ENCODE peak calls at places on chromosome 7, in seven cellular contexts. One of them, this sample, is unnamed.

GRCh38 chr7:107464666-107465065 is 5.2 kb upstream of the GPR22 start:
- DNase-seq in tibial artery: no peak
- DNase-seq in body of pancreas: no peak
- DNase-seq in chondrocyte: no peak
- DNase-seq in NCI-H2029: no peak
- DNase-seq in stimulated activated CD4-positive, alpha-beta T cell treated with anti-CD3 and anti-CD28 coated beads, TNF-alpha, amount 100 ng/mL, for 24 hours: no peak
- DNase-seq in HT-29: no peak
- DNase-seq in this sample: no peak

GRCh38 chr7:77570330-77571011 is 33.4 kb downstream of the PTPN12 start:
- DNase-seq in tibial artery: no peak
- DNase-seq in body of pancreas: no peak
- DNase-seq in chondrocyte: no peak
- DNase-seq in NCI-H2029: no peak
- DNase-seq in stimulated activated CD4-positive, alpha-beta T cell treated with anti-CD3 and anti-CD28 coated beads, TNF-alpha, amount 100 ng/mL, for 24 hours: no peak
- DNase-seq in HT-29: no peak
- DNase-seq in this sample: peak; percentile 88

GRCh38 chr7:141348728-141349127 is 202.5 kb upstream of the AGK start:
- DNase-seq in tibial artery: no peak
- DNase-seq in body of pancreas: no peak
- DNase-seq in chondrocyte: no peak
- DNase-seq in NCI-H2029: no peak
- DNase-seq in stimulated activated CD4-positive, alpha-beta T cell treated with anti-CD3 and anti-CD28 coated beads, TNF-alpha, amount 100 ng/mL, for 24 hours: no peak
- DNase-seq in HT-29: no peak
- DNase-seq in this sample: no peak

GRCh38 chr7:36607206-36607515 is 117.1 kb downstream of the AOAH start:
- DNase-seq in tibial artery: no peak
- DNase-seq in body of pancreas: no peak
- DNase-seq in chondrocyte: no peak
- DNase-seq in NCI-H2029: no peak
- DNase-seq in stimulated activated CD4-positive, alpha-beta T cell treated with anti-CD3 and anti-CD28 coated beads, TNF-alpha, amount 100 ng/mL, for 24 hours: no peak
- DNase-seq in HT-29: no peak
- DNase-seq in this sample: no peak

GRCh38 chr7:43454936-43455518 is 127.9 kb upstream of the STK17A start:
- DNase-seq in tibial artery: no peak
- DNase-seq in body of pancreas: no peak
- DNase-seq in chondrocyte: no peak
- DNase-seq in NCI-H2029: no peak
- DNase-seq in stimulated activated CD4-positive, alpha-beta T cell treated with anti-CD3 and anti-CD28 coated beads, TNF-alpha, amount 100 ng/mL, for 24 hours: no peak
- DNase-seq in HT-29: peak; percentile 49
- DNase-seq in this sample: peak; percentile 47

GRCh38 chr7:81190997-81191747 is 272.3 kb upstream of the SEMA3C start:
- DNase-seq in tibial artery: no peak
- DNase-seq in body of pancreas: peak; percentile 8
- DNase-seq in chondrocyte: no peak
- DNase-seq in NCI-H2029: no peak
- DNase-seq in stimulated activated CD4-positive, alpha-beta T cell treated with anti-CD3 and anti-CD28 coated beads, TNF-alpha, amount 100 ng/mL, for 24 hours: no peak
- DNase-seq in HT-29: peak; percentile 40
- DNase-seq in this sample: peak; percentile 63

GRCh38 chr7:132548489-132549078 is 27.7 kb downstream of the PLXNA4 start:
- DNase-seq in tibial artery: no peak
- DNase-seq in body of pancreas: no peak
- DNase-seq in chondrocyte: no peak
- DNase-seq in NCI-H2029: no peak
- DNase-seq in stimulated activated CD4-positive, alpha-beta T cell treated with anti-CD3 and anti-CD28 coated beads, TNF-alpha, amount 100 ng/mL, for 24 hours: no peak
- DNase-seq in HT-29: no peak
- DNase-seq in this sample: peak; percentile 78

GRCh38 chr7:50795253-50795652 is 12.6 kb upstream of the GRB10 start:
- DNase-seq in tibial artery: no peak
- DNase-seq in body of pancreas: no peak
- DNase-seq in chondrocyte: no peak
- DNase-seq in NCI-H2029: no peak
- DNase-seq in stimulated activated CD4-positive, alpha-beta T cell treated with anti-CD3 and anti-CD28 coated beads, TNF-alpha, amount 100 ng/mL, for 24 hours: no peak
- DNase-seq in HT-29: no peak
- DNase-seq in this sample: no peak

GRCh38 chr7:42247301-42247700 is 10.3 kb upstream of the GLI3 start:
- DNase-seq in tibial artery: no peak
- DNase-seq in body of pancreas: no peak
- DNase-seq in chondrocyte: no peak
- DNase-seq in NCI-H2029: no peak
- DNase-seq in stimulated activated CD4-positive, alpha-beta T cell treated with anti-CD3 and anti-CD28 coated beads, TNF-alpha, amount 100 ng/mL, for 24 hours: no peak
- DNase-seq in HT-29: no peak
- DNase-seq in this sample: peak; percentile 85

GRCh38 chr7:23710000-23710399 is at the start of gene STK31:
- DNase-seq in tibial artery: no peak
- DNase-seq in body of pancreas: peak; percentile 6
- DNase-seq in chondrocyte: no peak
- DNase-seq in NCI-H2029: no peak
- DNase-seq in stimulated activated CD4-positive, alpha-beta T cell treated with anti-CD3 and anti-CD28 coated beads, TNF-alpha, amount 100 ng/mL, for 24 hours: no peak
- DNase-seq in HT-29: no peak
- DNase-seq in this sample: no peak

GRCh38 chr7:105136221-105136620 is 122.2 kb downstream of the KMT2E start:
- DNase-seq in tibial artery: no peak
- DNase-seq in body of pancreas: no peak
- DNase-seq in chondrocyte: no peak
- DNase-seq in NCI-H2029: no peak
- DNase-seq in stimulated activated CD4-positive, alpha-beta T cell treated with anti-CD3 and anti-CD28 coated beads, TNF-alpha, amount 100 ng/mL, for 24 hours: no peak
- DNase-seq in HT-29: peak; percentile 65
- DNase-seq in this sample: peak; percentile 50

GRCh38 chr7:30146127-30146612 is 11.4 kb downstream of the MTURN start:
- DNase-seq in tibial artery: no peak
- DNase-seq in body of pancreas: no peak
- DNase-seq in chondrocyte: no peak
- DNase-seq in NCI-H2029: no peak
- DNase-seq in stimulated activated CD4-positive, alpha-beta T cell treated with anti-CD3 and anti-CD28 coated beads, TNF-alpha, amount 100 ng/mL, for 24 hours: no peak
- DNase-seq in HT-29: no peak
- DNase-seq in this sample: no peak

GRCh38 chr7:39367943-39368342 is 198.3 kb upstream of the YAE1 start:
- DNase-seq in tibial artery: no peak
- DNase-seq in body of pancreas: no peak
- DNase-seq in chondrocyte: no peak
- DNase-seq in NCI-H2029: no peak
- DNase-seq in stimulated activated CD4-positive, alpha-beta T cell treated with anti-CD3 and anti-CD28 coated beads, TNF-alpha, amount 100 ng/mL, for 24 hours: no peak
- DNase-seq in HT-29: no peak
- DNase-seq in this sample: no peak

GRCh38 chr7:106371629-106372028 is 86.8 kb upstream of the NAMPT start:
- DNase-seq in tibial artery: no peak
- DNase-seq in body of pancreas: no peak
- DNase-seq in chondrocyte: no peak
- DNase-seq in NCI-H2029: no peak
- DNase-seq in stimulated activated CD4-positive, alpha-beta T cell treated with anti-CD3 and anti-CD28 coated beads, TNF-alpha, amount 100 ng/mL, for 24 hours: no peak
- DNase-seq in HT-29: no peak
- DNase-seq in this sample: no peak

GRCh38 chr7:120981888-120982615 is 6.5 kb upstream of the CPED1 start:
- DNase-seq in tibial artery: no peak
- DNase-seq in body of pancreas: no peak
- DNase-seq in chondrocyte: no peak
- DNase-seq in NCI-H2029: no peak
- DNase-seq in stimulated activated CD4-positive, alpha-beta T cell treated with anti-CD3 and anti-CD28 coated beads, TNF-alpha, amount 100 ng/mL, for 24 hours: no peak
- DNase-seq in HT-29: no peak
- DNase-seq in this sample: peak; percentile 87

GRCh38 chr7:34087892-34088891 is 182.9 kb downstream of the BMPER start:
- DNase-seq in tibial artery: no peak
- DNase-seq in body of pancreas: peak; percentile 28
- DNase-seq in chondrocyte: no peak
- DNase-seq in NCI-H2029: peak; percentile 9
- DNase-seq in stimulated activated CD4-positive, alpha-beta T cell treated with anti-CD3 and anti-CD28 coated beads, TNF-alpha, amount 100 ng/mL, for 24 hours: no peak
- DNase-seq in HT-29: peak; percentile 83
- DNase-seq in this sample: peak; percentile 66

GRCh38 chr7:127874951-127875608 is 156.2 kb downstream of the LRRC4 start:
- DNase-seq in tibial artery: no peak
- DNase-seq in body of pancreas: no peak
- DNase-seq in chondrocyte: no peak
- DNase-seq in NCI-H2029: no peak
- DNase-seq in stimulated activated CD4-positive, alpha-beta T cell treated with anti-CD3 and anti-CD28 coated beads, TNF-alpha, amount 100 ng/mL, for 24 hours: no peak
- DNase-seq in HT-29: no peak
- DNase-seq in this sample: peak; percentile 62

GRCh38 chr7:16980539-16980938 is 98.8 kb upstream of the AGR3 start:
- DNase-seq in tibial artery: no peak
- DNase-seq in body of pancreas: no peak
- DNase-seq in chondrocyte: no peak
- DNase-seq in NCI-H2029: no peak
- DNase-seq in stimulated activated CD4-positive, alpha-beta T cell treated with anti-CD3 and anti-CD28 coated beads, TNF-alpha, amount 100 ng/mL, for 24 hours: no peak
- DNase-seq in HT-29: no peak
- DNase-seq in this sample: no peak

GRCh38 chr7:135877799-135878198 is 99.4 kb downstream of the MTPN start:
- DNase-seq in tibial artery: no peak
- DNase-seq in body of pancreas: no peak
- DNase-seq in chondrocyte: no peak
- DNase-seq in NCI-H2029: no peak
- DNase-seq in stimulated activated CD4-positive, alpha-beta T cell treated with anti-CD3 and anti-CD28 coated beads, TNF-alpha, amount 100 ng/mL, for 24 hours: no peak
- DNase-seq in HT-29: peak; percentile 73
- DNase-seq in this sample: peak; percentile 29

GRCh38 chr7:106039486-106040060 is 72.5 kb downstream of the SYPL1 start:
- DNase-seq in tibial artery: no peak
- DNase-seq in body of pancreas: no peak
- DNase-seq in chondrocyte: no peak
- DNase-seq in NCI-H2029: no peak
- DNase-seq in stimulated activated CD4-positive, alpha-beta T cell treated with anti-CD3 and anti-CD28 coated beads, TNF-alpha, amount 100 ng/mL, for 24 hours: no peak
- DNase-seq in HT-29: no peak
- DNase-seq in this sample: peak; percentile 96

GRCh38 chr7:604038-604883 is 84.6 kb upstream of the PDGFA start:
- DNase-seq in tibial artery: peak; percentile 96
- DNase-seq in body of pancreas: peak; percentile 51
- DNase-seq in chondrocyte: peak; percentile 86
- DNase-seq in NCI-H2029: no peak
- DNase-seq in stimulated activated CD4-positive, alpha-beta T cell treated with anti-CD3 and anti-CD28 coated beads, TNF-alpha, amount 100 ng/mL, for 24 hours: peak; percentile 84
- DNase-seq in HT-29: no peak
- DNase-seq in this sample: peak; percentile 43

GRCh38 chr7:115475774-115476407 is 554.0 kb downstream of the MDFIC start:
- DNase-seq in tibial artery: no peak
- DNase-seq in body of pancreas: no peak
- DNase-seq in chondrocyte: no peak
- DNase-seq in NCI-H2029: no peak
- DNase-seq in stimulated activated CD4-positive, alpha-beta T cell treated with anti-CD3 and anti-CD28 coated beads, TNF-alpha, amount 100 ng/mL, for 24 hours: no peak
- DNase-seq in HT-29: peak; percentile 43
- DNase-seq in this sample: no peak

GRCh38 chr7:12300415-12300814 is 89.3 kb downstream of the TMEM106B start:
- DNase-seq in tibial artery: no peak
- DNase-seq in body of pancreas: no peak
- DNase-seq in chondrocyte: no peak
- DNase-seq in NCI-H2029: no peak
- DNase-seq in stimulated activated CD4-positive, alpha-beta T cell treated with anti-CD3 and anti-CD28 coated beads, TNF-alpha, amount 100 ng/mL, for 24 hours: no peak
- DNase-seq in HT-29: no peak
- DNase-seq in this sample: no peak

GRCh38 chr7:98211676-98212531 is 665 bp downstream of the BHLHA15 start:
- DNase-seq in tibial artery: peak; percentile 64
- DNase-seq in body of pancreas: peak; percentile 58
- DNase-seq in chondrocyte: peak; percentile 90
- DNase-seq in NCI-H2029: no peak
- DNase-seq in stimulated activated CD4-positive, alpha-beta T cell treated with anti-CD3 and anti-CD28 coated beads, TNF-alpha, amount 100 ng/mL, for 24 hours: no peak
- DNase-seq in HT-29: no peak
- DNase-seq in this sample: no peak

GRCh38 chr7:110010379-110010778 is 1080.5 kb upstream of the LRRN3 start:
- DNase-seq in tibial artery: no peak
- DNase-seq in body of pancreas: no peak
- DNase-seq in chondrocyte: no peak
- DNase-seq in NCI-H2029: no peak
- DNase-seq in stimulated activated CD4-positive, alpha-beta T cell treated with anti-CD3 and anti-CD28 coated beads, TNF-alpha, amount 100 ng/mL, for 24 hours: no peak
- DNase-seq in HT-29: no peak
- DNase-seq in this sample: no peak

GRCh38 chr7:158910254-158911053 is 54.1 kb downstream of the DYNC2I1 start:
- DNase-seq in tibial artery: no peak
- DNase-seq in body of pancreas: no peak
- DNase-seq in chondrocyte: no peak
- DNase-seq in NCI-H2029: no peak
- DNase-seq in stimulated activated CD4-positive, alpha-beta T cell treated with anti-CD3 and anti-CD28 coated beads, TNF-alpha, amount 100 ng/mL, for 24 hours: no peak
- DNase-seq in HT-29: no peak
- DNase-seq in this sample: no peak

GRCh38 chr7:111090834-111091233 is at the start of gene LRRN3:
- DNase-seq in tibial artery: peak; percentile 68
- DNase-seq in body of pancreas: peak; percentile 29
- DNase-seq in chondrocyte: no peak
- DNase-seq in NCI-H2029: no peak
- DNase-seq in stimulated activated CD4-positive, alpha-beta T cell treated with anti-CD3 and anti-CD28 coated beads, TNF-alpha, amount 100 ng/mL, for 24 hours: no peak
- DNase-seq in HT-29: no peak
- DNase-seq in this sample: peak; percentile 75

GRCh38 chr7:20440472-20441105 is 109.9 kb downstream of the ITGB8 start:
- DNase-seq in tibial artery: no peak
- DNase-seq in body of pancreas: peak; percentile 78
- DNase-seq in chondrocyte: no peak
- DNase-seq in NCI-H2029: no peak
- DNase-seq in stimulated activated CD4-positive, alpha-beta T cell treated with anti-CD3 and anti-CD28 coated beads, TNF-alpha, amount 100 ng/mL, for 24 hours: no peak
- DNase-seq in HT-29: peak; percentile 30
- DNase-seq in this sample: no peak

GRCh38 chr7:157851501-157852067 is 514.8 kb downstream of the DNAJB6 start:
- DNase-seq in tibial artery: peak; percentile 78
- DNase-seq in body of pancreas: peak; percentile 63
- DNase-seq in chondrocyte: peak; percentile 52
- DNase-seq in NCI-H2029: peak; percentile 64
- DNase-seq in stimulated activated CD4-positive, alpha-beta T cell treated with anti-CD3 and anti-CD28 coated beads, TNF-alpha, amount 100 ng/mL, for 24 hours: peak; percentile 64
- DNase-seq in HT-29: no peak
- DNase-seq in this sample: no peak

GRCh38 chr7:73517241-73517995 is 4.7 kb downstream of the BAZ1B start:
- DNase-seq in tibial artery: no peak
- DNase-seq in body of pancreas: no peak
- DNase-seq in chondrocyte: peak; percentile 4
- DNase-seq in NCI-H2029: no peak
- DNase-seq in stimulated activated CD4-positive, alpha-beta T cell treated with anti-CD3 and anti-CD28 coated beads, TNF-alpha, amount 100 ng/mL, for 24 hours: no peak
- DNase-seq in HT-29: no peak
- DNase-seq in this sample: no peak

GRCh38 chr7:42233166-42233565 is 3.8 kb downstream of the GLI3 start:
- DNase-seq in tibial artery: no peak
- DNase-seq in body of pancreas: no peak
- DNase-seq in chondrocyte: no peak
- DNase-seq in NCI-H2029: no peak
- DNase-seq in stimulated activated CD4-positive, alpha-beta T cell treated with anti-CD3 and anti-CD28 coated beads, TNF-alpha, amount 100 ng/mL, for 24 hours: no peak
- DNase-seq in HT-29: no peak
- DNase-seq in this sample: peak; percentile 56

GRCh38 chr7:1536768-1537630 is 6.5 kb downstream of the MAFK start:
- DNase-seq in tibial artery: peak; percentile 99
- DNase-seq in body of pancreas: peak; percentile 98
- DNase-seq in chondrocyte: peak; percentile 100
- DNase-seq in NCI-H2029: no peak
- DNase-seq in stimulated activated CD4-positive, alpha-beta T cell treated with anti-CD3 and anti-CD28 coated beads, TNF-alpha, amount 100 ng/mL, for 24 hours: no peak
- DNase-seq in HT-29: peak; percentile 95
- DNase-seq in this sample: peak; percentile 100

GRCh38 chr7:43590862-43591550 is 8.1 kb downstream of the STK17A start:
- DNase-seq in tibial artery: no peak
- DNase-seq in body of pancreas: no peak
- DNase-seq in chondrocyte: no peak
- DNase-seq in NCI-H2029: no peak
- DNase-seq in stimulated activated CD4-positive, alpha-beta T cell treated with anti-CD3 and anti-CD28 coated beads, TNF-alpha, amount 100 ng/mL, for 24 hours: no peak
- DNase-seq in HT-29: no peak
- DNase-seq in this sample: peak; percentile 40

This sample was measured in EH.